ENCODE peak calls at places on chromosome 4, in seven cellular contexts. Z is H1, I is suprapubic skin, J is prostate gland, E is transverse colon, G is upper lobe of left lung, B is HL-60. O is an unnamed sample.

GRCh38 chr4:137421796-137422195 is 110.5 kb downstream of the PCDH18 start:
- DNase-seq in Z (no peak), I (no peak), J (no peak), E (no peak), G (no peak), B (no peak), O (no peak)

GRCh38 chr4:112515278-112516075 is 503 bp downstream of the NEUROG2 start:
- DNase-seq in Z (peak), I (no peak), J (no peak), E (no peak), G (no peak), B (peak), O (no peak)

GRCh38 chr4:94298725-94299252 is 43.8 kb downstream of the HPGDS start:
- DNase-seq in Z (no peak), I (no peak), J (no peak), E (no peak), G (no peak), B (no peak), O (no peak)

GRCh38 chr4:82799006-82799881 is 648 bp upstream of the SCD5 start:
- DNase-seq in Z (no peak), I (no peak), J (peak), E (peak), G (no peak), B (peak), O (no peak)

GRCh38 chr4:24772952-24773351 is 22.4 kb upstream of the SOD3 start:
- DNase-seq in Z (no peak), I (no peak), J (no peak), E (no peak), G (no peak), B (no peak), O (peak)

GRCh38 chr4:106869551-106869950 is 166.6 kb downstream of the DKK2 start:
- DNase-seq in Z (no peak), I (no peak), J (no peak), E (no peak), G (no peak), B (no peak), O (no peak)

GRCh38 chr4:108398326-108398725 is 222.1 kb upstream of the RPL34 start:
- DNase-seq in Z (no peak), I (no peak), J (no peak), E (no peak), G (no peak), B (no peak), O (peak)

GRCh38 chr4:11471613-11472012 is 42.9 kb upstream of the HS3ST1 start:
- DNase-seq in Z (no peak), I (no peak), J (no peak), E (peak), G (peak), B (peak), O (no peak)

GRCh38 chr4:98318521-98318920 is 57.3 kb downstream of the RAP1GDS1 start:
- DNase-seq in Z (no peak), I (no peak), J (no peak), E (no peak), G (no peak), B (no peak), O (no peak)

GRCh38 chr4:178173771-178174170 is 731.5 kb upstream of the AGA start:
- DNase-seq in Z (no peak), I (no peak), J (no peak), E (no peak), G (no peak), B (no peak), O (no peak)

GRCh38 chr4:53676402-53676871 is 85.2 kb upstream of the LNX1 start:
- DNase-seq in Z (no peak), I (no peak), J (peak), E (no peak), G (no peak), B (no peak), O (no peak)

GRCh38 chr4:17480530-17480929 is 31.4 kb downstream of the QDPR start:
- DNase-seq in Z (no peak), I (no peak), J (no peak), E (no peak), G (no peak), B (no peak), O (no peak)

GRCh38 chr4:55098805-55099204 is 26.6 kb downstream of the KDR start:
- DNase-seq in Z (no peak), I (no peak), J (no peak), E (no peak), G (no peak), B (no peak), O (no peak)

GRCh38 chr4:7845493-7846124 is 94.1 kb downstream of the AFAP1 start:
- DNase-seq in Z (peak), I (no peak), J (no peak), E (no peak), G (no peak), B (no peak), O (no peak)

GRCh38 chr4:7823416-7823824 is 116.2 kb downstream of the AFAP1 start:
- DNase-seq in Z (no peak), I (no peak), J (no peak), E (peak), G (no peak), B (no peak), O (no peak)

GRCh38 chr4:52038109-52038912 is at the start of gene SGCB:
- DNase-seq in Z (peak), I (peak), J (peak), E (peak), G (peak), B (peak), O (no peak)
- TF ChIP-seq POLR2AphosphoS5 in Z (peak), I (no peak), J (no peak), E (no peak), G (no peak), B (no peak), O (no peak)

GRCh38 chr4:1382776-1383727 is 23.2 kb downstream of the NKX1-1 start:
- DNase-seq in Z (no peak), I (no peak), J (no peak), E (no peak), G (no peak), B (no peak), O (no peak)
- TF ChIP-seq POLR2AphosphoS5 in Z (no peak), I (no peak), J (no peak), E (no peak), G (no peak), B (no peak), O (no peak)

DNA sequence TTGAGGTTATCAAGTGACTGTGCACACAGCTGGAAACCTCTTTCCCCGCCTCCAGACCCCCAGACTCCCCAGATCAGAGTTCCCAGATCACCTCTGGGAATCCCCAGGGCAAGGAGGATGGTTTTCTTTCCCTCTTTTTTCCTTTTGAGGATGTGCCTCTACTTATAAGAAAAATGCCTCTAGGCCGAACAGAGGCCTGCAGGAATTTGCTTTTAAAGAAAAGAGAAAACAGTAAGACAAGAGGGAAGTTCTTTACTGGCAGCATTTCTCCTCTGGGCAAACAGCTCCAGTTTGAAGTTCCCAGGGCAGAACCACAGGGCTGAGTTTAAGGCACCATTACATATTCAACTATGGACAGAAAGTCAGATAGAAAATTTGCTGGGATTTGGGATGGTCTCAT is 837.9 kb upstream of the LCORL start:
- DNase-seq in Z (no peak), I (no peak), J (no peak), E (no peak), G (no peak), B (no peak), O (no peak)
- TF ChIP-seq POLR2AphosphoS5 in Z (no peak), I (no peak), J (no peak), E (no peak), G (no peak), B (no peak), O (no peak)

GRCh38 chr4:103720661-103721060 is 876 bp upstream of the TACR3 start:
- DNase-seq in Z (no peak), I (no peak), J (no peak), E (no peak), G (no peak), B (no peak), O (no peak)

GRCh38 chr4:103721251-103721650 is 1.5 kb upstream of the TACR3 start:
- DNase-seq in Z (no peak), I (no peak), J (no peak), E (no peak), G (no peak), B (no peak), O (no peak)

GRCh38 chr4:103718993-103719319 is 829 bp downstream of the TACR3 start:
- DNase-seq in Z (no peak), I (no peak), J (no peak), E (no peak), G (no peak), B (no peak), O (no peak)

GRCh38 chr4:103719320-103720204 is at the start of gene TACR3:
- DNase-seq in Z (peak), I (no peak), J (no peak), E (no peak), G (no peak), B (no peak), O (no peak)
- TF ChIP-seq POLR2AphosphoS5 in Z (no peak), I (no peak), J (no peak), E (no peak), G (no peak), B (no peak), O (no peak)

GRCh38 chr4:153488006-153488718 is 22.0 kb downstream of the TMEM131L start:
- DNase-seq in Z (peak), I (no peak), J (no peak), E (peak), G (peak), B (peak), O (peak)
- TF ChIP-seq POLR2AphosphoS5 in Z (no peak), I (no peak), J (no peak), E (no peak), G (no peak), B (no peak), O (no peak)

GRCh38 chr4:151325320-151326246 is at the start of gene SH3D19:
- DNase-seq in Z (peak), I (peak), J (peak), E (peak), G (peak), B (no peak), O (peak)
- TF ChIP-seq POLR2AphosphoS5 in Z (no peak), I (peak), J (peak), E (peak), G (peak), B (no peak), O (peak)

GRCh38 chr4:26424143-26424542 is 66.1 kb downstream of the CCKAR start:
- DNase-seq in Z (no peak), I (no peak), J (no peak), E (no peak), G (no peak), B (no peak), O (no peak)
- TF ChIP-seq POLR2AphosphoS5 in Z (no peak), I (no peak), J (no peak), E (no peak), G (no peak), B (no peak), O (no peak)

O was measured in esophagus muscularis mucosa.